ENCODE peak calls at places on chromosomes 6 and 20, in eight cellular contexts. B is fibroblast of lung, J is right cardiac atrium, H is ascending aorta, C is IMR-90, O is left lung, L is heart left ventricle, Q is Peyer's patch. N is an unnamed sample. For H3K4me1, the result is how much of the 10 kb centered on the place peaks cover.

GRCh38 chr20:17928633-17929311 is 39.8 kb downstream of the SNX5 start:
- DNase-seq in B (no peak), J (no peak), H (no peak), C (no peak), O (no peak), L (no peak), Q (peak), N (no peak)

GRCh38 chr6:168908166-168908565 is 345.5 kb downstream of the THBS2 start:
- DNase-seq in B (peak), J (no peak), H (no peak), C (peak), O (no peak), L (no peak), Q (no peak), N (no peak)

GRCh38 chr20:33261465-33261864 is 21.5 kb upstream of the BPIFB1 start:
- DNase-seq in B (no peak), J (no peak), H (no peak), C (no peak), O (no peak), L (no peak), Q (no peak), N (no peak)

GRCh38 chr20:35108921-35109320 is 16.3 kb upstream of the TRPC4AP start:
- DNase-seq in B (no peak), J (no peak), H (no peak), C (no peak), O (no peak), L (no peak), Q (no peak), N (no peak)

GRCh38 chr6:149306967-149307366 is 10.5 kb upstream of the TAB2 start:
- DNase-seq in B (peak), J (no peak), H (no peak), C (peak), O (no peak), L (no peak), Q (no peak), N (no peak)

GRCh38 chr6:3193102-3193837 is 34.2 kb downstream of the TUBB2B start:
- DNase-seq in B (no peak), J (no peak), H (no peak), C (no peak), O (no peak), L (no peak), Q (no peak), N (no peak)

GRCh38 chr6:135505648-135506047 is 8.1 kb upstream of the AHI1 start:
- DNase-seq in B (no peak), J (no peak), H (no peak), C (no peak), O (no peak), L (no peak), Q (no peak), N (no peak)

GRCh38 chr6:55250400-55250799 is 76.1 kb downstream of the HCRTR2 start:
- DNase-seq in B (no peak), J (no peak), H (no peak), C (no peak), O (no peak), L (no peak), Q (no peak), N (no peak)

GRCh38 chr6:167827062-167827587 is 414 bp downstream of the AFDN start:
- DNase-seq in B (peak), J (peak), H (no peak), C (no peak), O (no peak), L (no peak), Q (no peak), N (no peak)

DNA sequence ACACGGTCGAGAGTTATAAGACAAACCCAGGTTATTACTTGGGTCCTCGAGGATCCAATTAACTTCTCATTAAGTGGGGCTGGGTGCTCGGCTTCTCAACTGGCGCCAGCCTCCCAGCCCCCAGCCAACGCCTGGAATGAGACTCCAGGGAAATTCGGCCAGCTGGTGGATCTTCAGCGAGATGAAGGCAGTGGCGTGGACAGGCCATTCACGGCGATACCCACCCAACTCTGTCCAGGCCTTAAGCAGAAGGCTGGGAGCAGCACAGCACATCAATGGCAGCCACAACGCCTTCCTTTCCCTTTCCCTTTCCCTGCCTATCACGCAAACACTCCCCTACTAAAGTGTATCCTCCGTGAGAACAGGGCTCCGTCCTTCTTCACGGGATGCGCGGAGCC is 852 bp downstream of the METTL24 start:
- DNase-seq in B (no peak), J (no peak), H (no peak), C (no peak), O (no peak), L (no peak), Q (no peak), N (no peak)
- H3K4me3 ChIP-seq in B (peak), J (peak), H (peak), C (peak), O (peak), L (peak), Q (peak), N (no peak)

DNA sequence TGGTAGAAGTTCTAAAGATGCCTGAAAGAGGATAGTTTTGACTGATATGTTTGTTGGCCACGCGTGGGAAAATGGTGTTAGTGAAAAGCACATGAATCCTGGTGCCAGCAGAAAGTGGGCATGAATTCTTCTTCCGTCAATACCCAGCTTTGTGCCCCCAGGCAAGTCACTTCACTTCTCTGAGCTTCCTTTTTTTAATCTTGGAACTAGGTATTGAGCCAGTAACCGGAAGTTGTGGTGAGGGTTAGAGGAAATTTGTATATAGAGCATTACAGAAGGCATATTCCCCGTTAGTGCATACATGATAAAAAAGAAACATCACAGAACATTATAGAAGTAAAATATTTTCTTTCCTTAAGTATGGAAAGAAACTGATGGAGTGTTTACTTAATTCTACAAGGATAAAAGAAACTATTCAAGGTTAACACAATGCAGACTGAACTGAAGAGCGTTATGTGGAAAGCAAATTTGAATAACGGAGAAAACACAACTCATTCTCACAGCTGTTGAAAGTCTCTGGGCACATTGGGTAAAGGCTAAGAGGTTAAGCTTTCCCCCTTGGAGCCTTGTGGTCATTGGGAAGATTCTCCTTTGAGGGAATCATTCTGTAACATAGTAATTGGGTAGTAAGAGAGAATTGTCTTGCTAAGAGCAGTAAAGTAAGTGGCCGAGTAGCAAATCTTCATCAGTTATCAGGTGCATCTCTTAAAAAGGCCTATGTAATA is 223.1 kb downstream of the BCAS1 start:
- DNase-seq in B (no peak), J (no peak), H (no peak), C (no peak), O (no peak), L (no peak), Q (no peak), N (peak)
- H3K4me1 ChIP-seq in B (under half), J (under half), H (under half), C (under half), O (under half), L (under half), Q (under half), N (half or more)

DNA sequence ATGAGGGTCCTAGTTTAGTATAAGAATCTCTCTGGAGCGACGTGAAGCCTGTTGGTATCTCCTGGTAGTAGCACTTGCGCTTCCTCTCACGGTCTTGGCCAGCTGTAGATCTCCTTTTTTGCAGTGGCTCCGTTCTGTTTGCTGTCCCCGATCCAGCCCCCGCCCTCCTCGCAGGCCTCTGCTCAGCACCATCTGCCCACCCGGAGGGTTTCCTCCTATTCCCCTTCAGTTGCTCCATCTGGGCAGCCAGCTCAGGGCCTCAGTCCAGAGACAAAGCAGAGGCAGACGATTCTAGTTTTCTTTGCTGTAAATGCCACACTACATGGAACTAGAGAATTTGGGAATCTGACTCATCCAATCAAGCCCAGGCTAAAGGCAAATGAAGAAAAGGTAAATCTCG is 126.6 kb downstream of the TIAM2 start:
- DNase-seq in B (peak), J (peak), H (no peak), C (no peak), O (no peak), L (no peak), Q (no peak), N (no peak)
- H3K4me3 ChIP-seq in B (no peak), J (no peak), H (peak), C (no peak), O (no peak), L (peak), Q (no peak), N (no peak)

GRCh38 chr6:134247271-134247833 is 70.6 kb downstream of the SGK1 start:
- DNase-seq in B (no peak), J (no peak), H (no peak), C (no peak), O (no peak), L (no peak), Q (no peak), N (peak)
- H3K4me1 ChIP-seq in B (under half), J (under half), H (under half), C (under half), O (under half), L (under half), Q (under half), N (half or more)

N was measured in CD4-positive, alpha-beta memory T cell.